ENCODE peak calls at places on chromosomes 11 and 22, in six cellular contexts. S is GM12878, N is K562, L is GM12891, M is H1, F is HepG2. P is an unnamed sample.

GRCh38 chr22:24459911-24460310 is 32.5 kb downstream of the ADORA2A start:
- DNase-seq in S (no peak), N (no peak), L (no peak), M (no peak), F (no peak), P (no peak)

GRCh38 chr11:68167474-68167873 is 45.6 kb downstream of the KMT5B start:
- DNase-seq in S (no peak), N (no peak), L (no peak), M (no peak), F (no peak), P (no peak)

GRCh38 chr11:9273430-9274336 is 8.5 kb upstream of the DENND5A start:
- DNase-seq in S (no peak), N (no peak), L (no peak), M (no peak), F (no peak), P (no peak)

GRCh38 chr22:49367016-49367697 is 460.5 kb downstream of the BRD1 start:
- DNase-seq in S (no peak), N (no peak), L (no peak), M (no peak), F (no peak), P (no peak)

GRCh38 chr11:15500643-15501042 is 385.9 kb downstream of the INSC start:
- DNase-seq in S (no peak), N (no peak), L (no peak), M (no peak), F (no peak), P (no peak)

GRCh38 chr11:115060840-115061239 is 382.5 kb downstream of the NXPE2 start:
- DNase-seq in S (no peak), N (no peak), L (no peak), M (no peak), F (no peak), P (no peak)

GRCh38 chr11:108599978-108600377 is 6.4 kb upstream of the EXPH5 start:
- DNase-seq in S (no peak), N (no peak), L (no peak), M (no peak), F (no peak), P (no peak)

GRCh38 chr11:69963533-69964246 is 114.4 kb upstream of the ANO1 start:
- DNase-seq in S (no peak), N (no peak), L (no peak), M (no peak), F (no peak), P (no peak)

GRCh38 chr22:43013355-43014061 is 1.4 kb downstream of the PACSIN2 start:
- DNase-seq in S (no peak), N (no peak), L (no peak), M (no peak), F (peak), P (no peak)

GRCh38 chr22:42993651-42994275 is 21.2 kb downstream of the PACSIN2 start:
- DNase-seq in S (no peak), N (no peak), L (no peak), M (no peak), F (peak), P (no peak)

GRCh38 chr11:46617451-46618314 is at the start of gene ATG13:
- DNase-seq in S (no peak), N (peak), L (peak), M (peak), F (peak), P (peak)

GRCh38 chr11:70477607-70478006 is 79.3 kb downstream of the CTTN start:
- DNase-seq in S (no peak), N (no peak), L (no peak), M (no peak), F (no peak), P (no peak)

GRCh38 chr11:63892233-63892632 is 24.7 kb downstream of the RCOR2 start:
- DNase-seq in S (no peak), N (no peak), L (no peak), M (no peak), F (no peak), P (no peak)

GRCh38 chr22:19287076-19287724 is 4.3 kb downstream of the CLTCL1 start:
- DNase-seq in S (no peak), N (no peak), L (no peak), M (no peak), F (no peak), P (no peak)

GRCh38 chr22:50530857-50531545 is 1.2 kb upstream of the TYMP start:
- DNase-seq in S (no peak), N (no peak), L (peak), M (no peak), F (peak), P (peak)

GRCh38 chr22:24801906-24802504 is 4.0 kb upstream of the SGSM1 start:
- DNase-seq in S (no peak), N (no peak), L (no peak), M (no peak), F (peak), P (no peak)

GRCh38 chr11:75668508-75669297 is at the start of gene MAP6:
- DNase-seq in S (no peak), N (peak), L (peak), M (no peak), F (no peak), P (peak)

GRCh38 chr11:83571301-83571700 is 285.1 kb upstream of the CCDC90B start:
- DNase-seq in S (no peak), N (no peak), L (no peak), M (no peak), F (no peak), P (no peak)

GRCh38 chr11:115256326-115257197 is 247.7 kb downstream of the CADM1 start:
- DNase-seq in S (peak), N (no peak), L (peak), M (no peak), F (no peak), P (no peak)

GRCh38 chr11:109133159-109133558 is 288.8 kb upstream of the C11orf87 start:
- DNase-seq in S (no peak), N (no peak), L (no peak), M (no peak), F (no peak), P (no peak)

GRCh38 chr11:28585007-28585406 is 476.8 kb downstream of the METTL15 start:
- DNase-seq in S (no peak), N (no peak), L (no peak), M (no peak), F (no peak), P (no peak)

GRCh38 chr11:36475192-36475591 is 34.9 kb downstream of the TRAF6 start:
- DNase-seq in S (no peak), N (no peak), L (no peak), M (no peak), F (no peak), P (no peak)

GRCh38 chr11:86069408-86070086 is 663 bp upstream of the PICALM start:
- DNase-seq in S (peak), N (peak), L (no peak), M (peak), F (peak), P (no peak)

GRCh38 chr11:126528075-126528474 is 172.6 kb downstream of the ST3GAL4 start:
- DNase-seq in S (no peak), N (no peak), L (no peak), M (no peak), F (no peak), P (no peak)

GRCh38 chr22:36979511-36979910 is 39.7 kb downstream of the TST start:
- DNase-seq in S (no peak), N (no peak), L (no peak), M (no peak), F (no peak), P (no peak)

GRCh38 chr22:31626427-31627150 is 35.4 kb downstream of the PISD start:
- DNase-seq in S (no peak), N (peak), L (no peak), M (no peak), F (peak), P (no peak)

GRCh38 chr11:134026655-134027343 is 42.1 kb upstream of the JAM3 start:
- DNase-seq in S (no peak), N (no peak), L (no peak), M (no peak), F (no peak), P (no peak)

GRCh38 chr22:32686354-32686753 is 115.2 kb upstream of the TIMP3 start:
- DNase-seq in S (no peak), N (no peak), L (no peak), M (no peak), F (no peak), P (no peak)

GRCh38 chr11:65204143-65204542 is 22.4 kb downstream of the CAPN1 start:
- DNase-seq in S (no peak), N (no peak), L (no peak), M (no peak), F (no peak), P (no peak)

GRCh38 chr22:27159716-27160295 is 502.4 kb downstream of the MIAT start:
- DNase-seq in S (no peak), N (no peak), L (no peak), M (no peak), F (no peak), P (no peak)

GRCh38 chr11:117584056-117584830 is 212.8 kb downstream of the DSCAML1 start:
- DNase-seq in S (no peak), N (no peak), L (no peak), M (no peak), F (no peak), P (no peak)

GRCh38 chr22:20430641-20431519 is 6.7 kb downstream of the SCARF2 start:
- DNase-seq in S (no peak), N (peak), L (no peak), M (no peak), F (no peak), P (no peak)

GRCh38 chr22:39941661-39942060 is 18.5 kb upstream of the TMA7B start:
- DNase-seq in S (no peak), N (no peak), L (no peak), M (no peak), F (peak), P (no peak)

GRCh38 chr22:30033137-30033536 is 47.1 kb upstream of the HORMAD2 start:
- DNase-seq in S (no peak), N (no peak), L (no peak), M (no peak), F (no peak), P (no peak)

GRCh38 chr22:30029512-30029911 is 50.8 kb upstream of the HORMAD2 start:
- DNase-seq in S (no peak), N (no peak), L (no peak), M (no peak), F (no peak), P (no peak)

GRCh38 chr22:30033891-30034290 is 46.4 kb upstream of the HORMAD2 start:
- DNase-seq in S (no peak), N (no peak), L (no peak), M (no peak), F (no peak), P (no peak)

GRCh38 chr22:30031328-30031727 is 48.9 kb upstream of the HORMAD2 start:
- DNase-seq in S (no peak), N (no peak), L (no peak), M (no peak), F (no peak), P (no peak)

DNA sequence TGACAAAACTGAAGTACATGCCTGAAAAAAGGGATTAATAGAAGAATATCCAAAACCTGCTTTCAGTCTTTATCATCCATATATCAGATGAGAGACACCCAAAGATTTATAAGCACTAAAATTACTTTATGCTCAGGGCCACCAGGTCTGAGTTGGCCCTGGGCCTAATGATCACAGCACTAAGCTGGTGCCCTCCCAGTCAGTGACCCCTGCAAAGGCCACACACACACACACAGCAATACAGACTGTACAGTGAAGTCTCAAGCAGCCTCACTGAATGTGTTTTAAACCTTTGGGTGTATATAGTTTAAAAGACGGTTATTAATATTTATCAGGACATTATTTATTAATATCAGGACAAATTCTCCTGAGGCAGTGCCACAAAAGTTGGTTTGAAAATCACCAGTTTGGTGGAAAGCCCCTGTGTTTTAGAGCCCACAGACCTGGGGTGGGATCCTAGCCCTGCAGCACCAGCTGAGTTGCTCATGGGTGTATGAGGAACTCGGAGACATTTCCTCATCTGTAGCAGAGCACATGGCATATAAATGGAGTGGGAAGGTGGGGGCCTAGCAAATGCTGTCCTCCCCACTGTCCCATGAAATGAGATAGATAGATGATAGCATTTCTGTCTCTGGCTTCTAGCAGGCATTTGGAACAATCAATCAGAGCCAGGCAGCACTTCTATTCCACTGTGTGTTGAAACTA is 48.3 kb upstream of the HORMAD2 start:
- DNase-seq in S (no peak), N (no peak), L (no peak), M (no peak), F (no peak), P (no peak)
- TF ChIP-seq TAF1 in S (no peak), N (no peak), L (no peak), M (no peak), F (no peak), P (no peak)

GRCh38 chr11:130499828-130500227 is 51.4 kb downstream of the ADAMTS15 start:
- DNase-seq in S (no peak), N (no peak), L (no peak), M (no peak), F (no peak), P (no peak)
- TF ChIP-seq POLR2A in S (no peak), N (no peak), L (no peak), M (no peak), F (no peak), P (no peak)

DNA sequence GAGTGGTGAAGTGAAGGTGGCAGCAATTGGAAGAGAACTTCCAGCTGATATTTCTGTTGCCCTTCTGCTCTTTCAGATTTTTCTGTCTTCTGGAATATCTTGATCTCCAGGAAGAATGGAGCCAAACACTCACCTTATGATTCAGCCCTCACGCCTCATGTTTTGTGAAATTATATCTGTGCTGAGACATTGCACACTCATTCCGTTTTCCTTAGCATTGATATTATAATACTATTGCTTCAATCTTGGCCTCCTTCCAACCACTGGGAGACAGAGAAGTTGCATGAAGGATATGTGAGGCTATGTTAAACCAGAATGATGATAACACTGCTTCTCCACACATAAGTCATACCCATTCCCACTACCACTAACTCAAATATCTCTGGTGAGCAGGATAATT is 177.9 kb downstream of the ETS1 start:
- DNase-seq in S (no peak), N (no peak), L (no peak), M (no peak), F (no peak), P (no peak)
- TF ChIP-seq TAF1 in S (no peak), N (no peak), L (no peak), M (no peak), F (no peak), P (no peak)

DNA sequence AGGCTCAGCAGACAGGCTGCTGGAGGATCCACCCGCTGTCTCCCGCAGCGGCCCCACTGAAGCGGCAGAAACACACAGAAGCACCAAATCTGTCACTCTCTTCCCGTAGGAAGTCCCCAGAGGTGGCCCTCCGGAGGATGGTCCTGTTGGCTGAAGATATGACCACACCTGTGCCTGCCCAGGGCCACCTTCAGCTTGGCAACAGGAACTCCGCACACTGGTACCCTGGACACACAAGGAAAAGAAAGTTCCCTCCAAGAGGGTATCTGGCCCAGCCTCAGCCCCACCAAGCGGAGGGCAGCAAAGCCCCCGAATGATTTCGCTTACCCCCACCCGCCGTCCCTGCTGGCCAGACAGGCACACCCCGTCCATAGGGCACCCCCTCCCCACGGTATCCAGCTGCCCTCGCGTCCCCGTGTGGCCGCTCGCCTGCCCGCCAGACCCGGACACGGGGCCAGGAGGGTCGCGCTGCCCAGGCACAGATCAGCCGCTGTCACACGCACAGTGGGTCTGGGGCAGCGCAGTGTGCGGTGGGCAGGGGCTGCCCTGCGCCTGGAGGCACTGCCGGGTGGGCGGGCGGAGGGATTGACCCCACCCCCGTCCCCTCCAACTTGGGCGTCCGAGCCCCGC is 7.0 kb downstream of the RASSF7 start:
- DNase-seq in S (no peak), N (no peak), L (no peak), M (no peak), F (no peak), P (no peak)
- TF ChIP-seq POLR2A in S (no peak), N (no peak), L (no peak), M (no peak), F (no peak), P (no peak)